ENCODE peak calls at places on chromosomes 13 and 19, in eight cellular contexts. U is A549; K is AG10803; Q is body of pancreas; F is naive thymus-derived CD4-positive, alpha-beta T cell; T is upper lobe of right lung; D is fibroblast of the aortic adventitia; R is H1. Z is an unnamed sample.

GRCh38 chr19:18292460-18292809 is 11.0 kb upstream of the JUND start:
- DNase-seq in U (peak; percentile 30), K (no peak), Q (no peak), F (peak; percentile 37), T (no peak), D (no peak), R (peak; percentile 82), Z (no peak)

GRCh38 chr13:37488682-37489081 is 109.9 kb downstream of the POSTN start:
- DNase-seq in U (no peak), K (peak; percentile 64), Q (no peak), F (no peak), T (no peak), D (peak; percentile 62), R (no peak), Z (no peak)

GRCh38 chr13:39410089-39410901 is 192.7 kb downstream of the LHFPL6 start:
- DNase-seq in U (no peak), K (peak; percentile 94), Q (no peak), F (no peak), T (no peak), D (peak; percentile 94), R (no peak), Z (peak; percentile 55)

GRCh38 chr19:45637890-45638667 is 1.1 kb downstream of the EML2 start:
- DNase-seq in U (no peak), K (peak; percentile 43), Q (peak; percentile 22), F (no peak), T (no peak), D (peak; percentile 32), R (no peak), Z (no peak)

GRCh38 chr13:59269476-59269875 is 894.3 kb downstream of the DIAPH3 start:
- DNase-seq in U (no peak), K (peak; percentile 55), Q (no peak), F (no peak), T (no peak), D (peak; percentile 36), R (no peak), Z (no peak)

GRCh38 chr19:13083627-13084026 is 19.0 kb downstream of the LYL1 start:
- DNase-seq in U (no peak), K (no peak), Q (no peak), F (no peak), T (no peak), D (no peak), R (no peak), Z (no peak)

GRCh38 chr13:43303040-43303729 is 279.8 kb downstream of the DNAJC15 start:
- DNase-seq in U (no peak), K (peak; percentile 84), Q (peak; percentile 82), F (peak; percentile 3), T (no peak), D (peak; percentile 81), R (peak; percentile 72), Z (no peak)

GRCh38 chr13:102589291-102589822 is 7.4 kb upstream of the TPP2 start:
- DNase-seq in U (no peak), K (peak; percentile 67), Q (no peak), F (no peak), T (no peak), D (no peak), R (no peak), Z (no peak)

GRCh38 chr19:32396046-32396652 is 9.4 kb upstream of the DPY19L3 start:
- DNase-seq in U (no peak), K (peak; percentile 67), Q (no peak), F (no peak), T (no peak), D (no peak), R (no peak), Z (no peak)

DNA sequence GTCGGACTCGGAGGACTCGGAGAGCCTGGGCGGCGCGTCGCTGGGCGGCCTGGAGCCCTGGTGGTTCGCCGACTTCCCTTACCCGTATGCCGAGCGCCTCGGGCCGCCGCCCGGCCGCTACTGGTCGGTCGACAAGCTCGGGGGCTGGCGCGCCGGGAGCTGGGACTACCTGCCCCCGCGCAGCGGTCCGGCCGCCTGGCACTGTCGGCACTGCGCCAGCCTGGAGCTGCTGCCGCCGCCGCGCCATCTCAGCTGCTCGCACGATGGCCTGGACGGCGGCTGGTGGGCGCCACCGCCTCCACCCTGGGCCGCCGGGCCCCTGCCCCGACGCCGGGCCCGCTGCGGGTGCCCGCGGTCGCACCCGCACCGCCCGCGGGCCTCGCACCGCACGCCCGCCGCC is 2.5 kb upstream of the GRWD1 start:
- DNase-seq in U (no peak), K (no peak), Q (peak; percentile 66), F (peak; percentile 25), T (no peak), D (no peak), R (no peak), Z (no peak)
- H3K4me3 ChIP-seq in U (no peak overlapping the region), K (no peak overlapping the region), Q (no peak overlapping the region), F (no peak overlapping the region), T (peak overlapping the region; percentile 34), D (no peak overlapping the region), R (no peak overlapping the region), Z (no peak overlapping the region)

DNA sequence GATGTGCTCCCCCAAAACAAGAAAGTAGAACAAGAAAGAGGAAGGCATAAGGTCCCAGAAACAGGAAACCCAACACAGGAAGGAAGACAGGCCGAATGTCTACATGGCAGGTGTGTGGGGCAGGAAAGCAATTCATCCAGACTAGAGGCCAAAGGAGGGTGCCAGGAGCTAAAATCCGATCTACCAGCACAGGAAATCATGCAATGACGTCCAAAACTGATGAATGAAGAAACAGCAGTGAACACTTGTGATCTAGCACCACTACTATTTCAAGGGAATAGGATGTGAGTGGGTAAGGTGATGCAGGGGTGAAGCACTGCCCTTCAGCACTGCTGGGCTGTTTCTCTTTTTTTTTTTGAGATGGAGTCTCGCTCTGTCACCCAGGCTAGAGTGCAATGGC is 59.1 kb downstream of the DOCK9 start:
- DNase-seq in U (no peak), K (no peak), Q (no peak), F (peak; percentile 46), T (no peak), D (no peak), R (no peak), Z (no peak)
- H3K4me3 ChIP-seq in U (no peak overlapping the region), K (no peak overlapping the region), Q (no peak overlapping the region), F (no peak overlapping the region), T (no peak overlapping the region), D (no peak overlapping the region), R (no peak overlapping the region), Z (no peak overlapping the region)

GRCh38 chr13:111897178-111897845 is 169.6 kb upstream of the SOX1 start:
- DNase-seq in U (no peak), K (no peak), Q (no peak), F (no peak), T (no peak), D (no peak), R (peak; percentile 37), Z (no peak)

GRCh38 chr13:111897846-111898215 is 169.1 kb upstream of the SOX1 start:
- DNase-seq in U (no peak), K (no peak), Q (no peak), F (no peak), T (no peak), D (no peak), R (no peak), Z (no peak)

GRCh38 chr13:111893071-111893606 is 173.8 kb upstream of the SOX1 start:
- DNase-seq in U (no peak), K (no peak), Q (no peak), F (no peak), T (no peak), D (no peak), R (peak; percentile 73), Z (no peak)

GRCh38 chr13:111895896-111896821 is 170.8 kb upstream of the SOX1 start:
- DNase-seq in U (no peak), K (no peak), Q (no peak), F (no peak), T (no peak), D (no peak), R (peak; percentile 45), Z (no peak)

GRCh38 chr13:111893607-111894443 is 173.1 kb upstream of the SOX1 start:
- DNase-seq in U (no peak), K (no peak), Q (no peak), F (no peak), T (no peak), D (no peak), R (peak; percentile 51), Z (no peak)
- H3K4me3 ChIP-seq in U (no peak overlapping the region), K (no peak overlapping the region), Q (no peak overlapping the region), F (no peak overlapping the region), T (no peak overlapping the region), D (no peak overlapping the region), R (peak overlapping the region; percentile 60), Z (no peak overlapping the region)

GRCh38 chr19:38647368-38647965 is at the start of gene ACTN4:
- DNase-seq in U (peak; percentile 99), K (peak; percentile 93), Q (peak; percentile 99), F (peak; percentile 100), T (peak; percentile 100), D (peak; percentile 95), R (peak; percentile 100), Z (no peak)
- H3K4me3 ChIP-seq in U (peak within 1 kb of the TSS; percentile 85), K (peak within 1 kb of the TSS; percentile 96), Q (peak within 1 kb of the TSS; percentile 84), F (peak within 1 kb of the TSS; percentile 85), T (peak within 1 kb of the TSS; percentile 88), D (peak within 1 kb of the TSS; percentile 95), R (peak within 1 kb of the TSS; percentile 94), Z (peak within 1 kb of the TSS; percentile 91)

GRCh38 chr13:110233181-110233641 is 73.7 kb downstream of the COL4A1 start:
- DNase-seq in U (no peak), K (peak; percentile 92), Q (no peak), F (no peak), T (no peak), D (peak; percentile 96), R (peak; percentile 27), Z (peak; percentile 47)
- H3K4me3 ChIP-seq in U (no peak overlapping the region), K (peak overlapping the region; percentile 51), Q (no peak overlapping the region), F (no peak overlapping the region), T (peak overlapping the region; percentile 23), D (peak overlapping the region; percentile 60), R (no peak overlapping the region), Z (peak overlapping the region; percentile 36)

Z was measured in AG09309.